ENCODE peak calls at places on chromosomes 4 and X, in ten cellular contexts. P, G, J, Y, C, K, M, H, W and S are unnamed samples.

GRCh38 chr4:151573474-151573873 is 164.5 kb downstream of the FHIP1A start:
- DNase-seq in Y (no peak), G (no peak), P (no peak), C (no peak), W (no peak), H (no peak), M (no peak), K (no peak), J (no peak), S (no peak)

GRCh38 chr4:21948347-21949072 is at the start of gene KCNIP4:
- DNase-seq in P (peak; percentile 1), W (peak; percentile 34), G (peak; percentile 25), K (no peak), M (no peak), J (no peak), C (no peak), H (peak; percentile 20), Y (no peak), S (no peak)

GRCh38 chr4:37767546-37767945 is 58.9 kb upstream of the PGM2 start:
- DNase-seq in M (no peak), G (no peak), C (no peak), W (peak; percentile 80), H (peak; percentile 33), J (peak; percentile 90), Y (no peak), P (peak; percentile 59), K (no peak), S (peak; percentile 80)

GRCh38 chr4:7610062-7610670 is 175.4 kb upstream of the PSAPL1 start:
- DNase-seq in Y (no peak), K (no peak), W (no peak), M (no peak), G (no peak), J (no peak), H (no peak), P (no peak), C (no peak), S (no peak)

GRCh38 chr4:185013715-185014114 is 4.6 kb upstream of the HELT start:
- DNase-seq in M (no peak), G (no peak), K (no peak), H (no peak), C (no peak), P (no peak), Y (no peak), J (no peak), W (no peak), S (no peak)

GRCh38 chr4:75089206-75089605 is 156.3 kb downstream of the PARM1 start:
- DNase-seq in M (no peak), C (no peak), G (no peak), J (no peak), H (no peak), Y (no peak), W (no peak), K (no peak), P (peak; percentile 52), S (no peak)

GRCh38 chr4:174365018-174365587 is 81.4 kb downstream of the CEP44 start:
- DNase-seq in K (peak; percentile 54), Y (no peak), M (no peak), C (peak; percentile 8), P (peak; percentile 37), J (no peak), W (peak; percentile 39), H (peak; percentile 34), G (no peak), S (no peak)

GRCh38 chr4:119592708-119593298 is 35.8 kb downstream of the PDE5A start:
- DNase-seq in C (no peak), M (no peak), G (no peak), K (no peak), H (no peak), J (no peak), P (peak; percentile 90), W (no peak), Y (no peak), S (no peak)

GRCh38 chrX:135346975-135347374 is 37.7 kb downstream of the ETDC start:
- DNase-seq in M (no peak), H (no peak), P (peak; percentile 33), J (no peak), G (no peak), C (no peak), Y (no peak), K (no peak), W (no peak), S (no peak)

GRCh38 chrX:133897593-133898163 is 87.7 kb downstream of the GPC3 start:
- DNase-seq in M (no peak), G (no peak), H (peak; percentile 41), J (no peak), W (no peak), K (no peak), C (no peak), P (no peak), Y (no peak), S (no peak)

GRCh38 chrX:53086464-53086863 is 4.3 kb downstream of the TSPYL2 start:
- DNase-seq in Y (no peak), P (peak; percentile 50), G (no peak), W (no peak), J (no peak), C (no peak), H (no peak), K (no peak), M (no peak), S (no peak)

GRCh38 chr4:80619070-80619674 is 283.6 kb downstream of the CFAP299 start:
- DNase-seq in W (peak; percentile 25), Y (no peak), J (no peak), C (no peak), M (no peak), H (no peak), K (peak; percentile 49), P (peak; percentile 11), G (no peak), S (no peak)